ENCODE peak calls at places on chromosome 2, in nine cellular contexts. Y is Panc1, P is ascending aorta, X is K562, H is A549, R is cardiac muscle cell, F is fibroblast of the aortic adventitia, Q is PC-3, C is transverse colon. J is an unnamed sample.

GRCh38 chr2:96267159-96267971 is 1.3 kb downstream of the CIAO1 start:
- DNase-seq in H (peak; percentile 39), Q (peak; percentile 52), R (peak; percentile 56), X (peak; percentile 71), Y (no peak), P (no peak), C (peak; percentile 49), F (peak; percentile 31), J (peak; percentile 38)

GRCh38 chr2:207887570-207887969 is 117.9 kb upstream of the FZD5 start:
- DNase-seq in R (no peak), X (no peak), P (no peak), H (no peak), Q (no peak), C (no peak), F (no peak), Y (no peak), J (no peak)

GRCh38 chr2:16252251-16252650 is 311.9 kb downstream of the MYCN start:
- DNase-seq in P (no peak), R (no peak), H (no peak), Q (no peak), X (no peak), Y (no peak), F (no peak), C (no peak), J (no peak)

GRCh38 chr2:219104107-219105050 is 43.7 kb upstream of the IHH start:
- DNase-seq in Q (peak; percentile 68), X (peak; percentile 49), F (peak; percentile 38), P (no peak), Y (no peak), C (no peak), R (peak; percentile 29), H (peak; percentile 28), J (peak; percentile 36)

GRCh38 chr2:108404784-108405397 is 27.1 kb downstream of the SULT1C4 start:
- DNase-seq in Q (no peak), X (no peak), C (no peak), F (no peak), H (no peak), R (no peak), P (no peak), Y (no peak), J (no peak)

GRCh38 chr2:128217671-128218070 is 101.0 kb downstream of the HS6ST1 start:
- DNase-seq in F (no peak), X (no peak), Q (peak; percentile 58), H (no peak), C (no peak), Y (no peak), R (no peak), P (no peak), J (no peak)

GRCh38 chr2:113842919-113843736 is 46.8 kb upstream of the ACTR3 start:
- DNase-seq in P (no peak), F (peak; percentile 74), X (peak; percentile 50), C (no peak), R (no peak), Y (no peak), Q (no peak), H (no peak), J (no peak)

GRCh38 chr2:190569994-190570755 is 35.7 kb upstream of the NEMP2 start:
- DNase-seq in F (no peak), C (no peak), X (no peak), R (no peak), Q (no peak), P (no peak), H (no peak), Y (no peak), J (no peak)

GRCh38 chr2:112737544-112738232 is 16.9 kb downstream of the NT5DC4 start:
- DNase-seq in C (no peak), Y (no peak), P (no peak), R (no peak), F (no peak), Q (peak; percentile 45), X (no peak), H (no peak), J (no peak)

GRCh38 chr2:120100627-120101026 is 87.8 kb downstream of the EPB41L5 start:
- DNase-seq in X (no peak), Y (no peak), F (no peak), Q (no peak), H (no peak), P (no peak), R (no peak), C (no peak), J (no peak)

GRCh38 chr2:188303363-188304031 is 11.8 kb downstream of the GULP1 start:
- DNase-seq in Q (peak; percentile 68), C (no peak), Y (no peak), X (no peak), P (no peak), H (no peak), R (no peak), F (peak; percentile 41), J (peak; percentile 37)

GRCh38 chr2:128305555-128306080 is 13.1 kb downstream of the HS6ST1 start:
- DNase-seq in P (no peak), X (no peak), Y (no peak), Q (peak; percentile 15), F (no peak), C (no peak), H (no peak), R (peak; percentile 12), J (no peak)

GRCh38 chr2:63050916-63051794 is 525 bp downstream of the OTX1 start:
- DNase-seq in H (no peak), P (no peak), X (peak; percentile 18), R (no peak), C (no peak), Q (peak; percentile 11), F (peak; percentile 23), Y (no peak), J (no peak)

GRCh38 chr2:25215948-25216679 is 47.7 kb upstream of the POMC start:
- DNase-seq in Y (no peak), P (no peak), Q (no peak), C (peak; percentile 85), F (peak; percentile 51), X (no peak), H (peak; percentile 58), R (peak; percentile 53), J (peak; percentile 39)

GRCh38 chr2:27379840-27380625 is 501 bp downstream of the ZNF513 start:
- DNase-seq in P (no peak), F (peak; percentile 35), R (no peak), Q (peak; percentile 38), C (peak; percentile 73), X (peak; percentile 84), H (no peak), Y (no peak), J (peak; percentile 17)

GRCh38 chr2:217707116-217707742 is 295.6 kb downstream of the TNS1 start:
- DNase-seq in R (no peak), P (no peak), Q (peak; percentile 90), C (no peak), F (peak; percentile 67), X (no peak), H (no peak), Y (no peak), J (no peak)

GRCh38 chr2:237697586-237698337 is 70.4 kb downstream of the LRRFIP1 start:
- DNase-seq in Q (no peak), X (no peak), R (no peak), F (no peak), H (no peak), C (no peak), P (no peak), Y (no peak), J (no peak)

GRCh38 chr2:26540977-26541376 is 63.1 kb upstream of the OTOF start:
- DNase-seq in F (no peak), Y (no peak), Q (no peak), P (no peak), X (no peak), R (no peak), C (no peak), H (no peak), J (no peak)

GRCh38 chr2:222410534-222410933 is 13.8 kb upstream of the SGPP2 start:
- DNase-seq in X (no peak), R (peak; percentile 67), C (no peak), Y (no peak), P (no peak), Q (peak; percentile 8), H (no peak), F (no peak), J (peak; percentile 7)

GRCh38 chr2:85826990-85827878 is 61.6 kb downstream of the ST3GAL5 start:
- DNase-seq in X (peak; percentile 81), C (peak; percentile 79), P (no peak), Q (peak; percentile 73), H (peak; percentile 88), R (peak; percentile 80), Y (peak; percentile 43), F (peak; percentile 68), J (peak; percentile 53)
- H3K4me3 ChIP-seq in X (no peak overlapping the region), C (no peak overlapping the region), P (peak overlapping the region; percentile 55), Q (peak overlapping the region; percentile 59), H (peak overlapping the region; percentile 21), R (no peak overlapping the region), Y (no peak overlapping the region), F (peak overlapping the region; percentile 36), J (no peak overlapping the region)

DNA sequence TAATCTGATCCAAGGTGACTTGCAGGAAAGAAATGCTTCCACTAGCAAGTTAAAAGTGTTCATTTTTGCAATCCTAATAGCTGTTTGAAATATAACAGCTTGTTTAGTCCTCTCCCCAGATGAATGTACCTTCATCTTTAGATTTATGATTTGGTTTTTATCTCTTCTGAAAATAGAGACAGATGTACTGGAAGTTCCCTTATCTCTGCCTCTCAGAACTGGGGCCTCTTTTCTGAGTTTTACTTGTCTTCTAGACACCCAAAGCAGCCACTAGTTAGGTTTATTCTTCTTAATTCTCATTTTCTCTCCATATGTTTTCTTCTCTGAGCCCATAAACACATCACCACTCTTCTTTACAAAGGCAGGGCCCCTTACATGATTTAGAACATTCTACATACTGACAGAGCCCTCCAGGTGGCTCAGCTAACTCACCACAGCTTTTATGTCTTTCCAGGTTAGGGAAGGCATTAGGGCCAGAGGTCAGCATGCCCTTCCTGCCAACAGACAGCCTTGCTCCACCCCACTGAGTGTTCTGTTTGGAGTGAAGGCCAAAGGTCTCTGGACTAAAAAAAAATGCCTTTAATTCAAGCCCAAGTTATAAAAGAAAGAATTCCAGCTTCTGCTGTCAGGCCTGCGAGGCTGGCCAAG is 74.8 kb upstream of the MAP4K3 start:
- DNase-seq in P (no peak), Q (no peak), F (peak; percentile 74), X (peak; percentile 75), C (peak; percentile 16), Y (no peak), R (no peak), H (no peak), J (no peak)
- TF ChIP-seq CTCF in P (no peak), Q (no peak), F (no peak), X (no peak), C (no peak), Y (no peak), R (no peak), H (no peak), J (no peak)

GRCh38 chr2:33437297-33437696 is 39.2 kb upstream of the RASGRP3 start:
- DNase-seq in C (no peak), Q (peak; percentile 82), R (no peak), F (peak; percentile 96), P (no peak), X (peak; percentile 60), H (no peak), Y (no peak), J (peak; percentile 94)
- H3K4me3 ChIP-seq in C (no peak overlapping the region), Q (no peak overlapping the region), R (no peak overlapping the region), F (no peak overlapping the region), P (no peak overlapping the region), X (no peak overlapping the region), H (no peak overlapping the region), Y (no peak overlapping the region), J (no peak overlapping the region)

DNA sequence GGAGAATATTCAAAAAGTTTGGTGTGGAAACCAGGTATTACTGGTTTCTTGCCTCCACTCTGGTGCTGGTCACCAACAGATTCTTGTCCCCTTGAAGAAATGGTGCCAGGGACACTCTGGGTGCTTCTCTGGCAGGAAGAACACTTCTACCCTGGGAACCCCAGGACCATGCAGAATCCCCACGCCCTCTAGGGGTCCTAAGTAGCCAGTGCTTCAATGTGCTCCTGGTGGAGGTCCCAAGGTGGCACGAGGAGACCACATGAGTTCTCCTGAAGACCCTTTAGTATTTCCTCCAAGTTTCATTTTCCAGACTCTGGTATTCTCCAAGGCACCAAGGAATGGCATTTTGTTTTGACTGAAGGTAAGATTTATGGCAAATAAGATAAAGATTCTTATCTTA is 380.6 kb downstream of the TSN start:
- DNase-seq in X (peak; percentile 26), C (no peak), P (no peak), R (peak; percentile 52), H (peak; percentile 27), F (no peak), Q (peak; percentile 45), Y (peak; percentile 4), J (no peak)
- TF ChIP-seq CTCF in X (peak; percentile 50), C (no peak), P (no peak), R (peak; percentile 52), H (peak; percentile 25), F (peak; percentile 31), Q (peak; percentile 65), Y (peak; percentile 75), J (no peak)